ENCODE peak calls at places on chromosomes 3 and 15, in four cellular contexts. One of them, this sample, is unnamed.

GRCh38 chr3:94226058-94226457 is 163.2 kb downstream of the NSUN3 start:
- DNase-seq in HepG2: no peak
- DNase-seq in endothelial cell of umbilical vein: no peak
- DNase-seq in A549: no peak
- DNase-seq in this sample: no peak

GRCh38 chr3:10574101-10574615 is 68.8 kb upstream of the ATP2B2 start:
- DNase-seq in A549: no peak
- DNase-seq in HepG2: no peak
- DNase-seq in endothelial cell of umbilical vein: no peak
- DNase-seq in this sample: no peak

GRCh38 chr3:103906304-103906703 is 1460.4 kb upstream of the ALCAM start:
- DNase-seq in A549: no peak
- DNase-seq in endothelial cell of umbilical vein: no peak
- DNase-seq in HepG2: no peak
- DNase-seq in this sample: no peak

GRCh38 chr3:56323986-56324420 is 144.3 kb downstream of the ERC2 start:
- DNase-seq in HepG2: no peak
- DNase-seq in A549: no peak
- DNase-seq in endothelial cell of umbilical vein: peak
- DNase-seq in this sample: no peak

GRCh38 chr15:27955087-27955486 is 144.0 kb downstream of the OCA2 start:
- DNase-seq in HepG2: no peak
- DNase-seq in A549: no peak
- DNase-seq in endothelial cell of umbilical vein: no peak
- DNase-seq in this sample: no peak

GRCh38 chr3:191492601-191493000 is 31.6 kb downstream of the PYDC2 start:
- DNase-seq in HepG2: no peak
- DNase-seq in A549: no peak
- DNase-seq in endothelial cell of umbilical vein: peak
- DNase-seq in this sample: no peak

GRCh38 chr3:14126017-14126902 is 1.4 kb downstream of the TMEM43 start:
- DNase-seq in HepG2: no peak
- DNase-seq in A549: no peak
- DNase-seq in endothelial cell of umbilical vein: no peak
- DNase-seq in this sample: no peak

GRCh38 chr15:93929375-93930094 is 301.8 kb upstream of the MCTP2 start:
- DNase-seq in A549: no peak
- DNase-seq in endothelial cell of umbilical vein: no peak
- DNase-seq in HepG2: no peak
- DNase-seq in this sample: no peak

GRCh38 chr15:50744601-50745000 is 20.9 kb downstream of the SPPL2A start:
- DNase-seq in endothelial cell of umbilical vein: peak
- DNase-seq in HepG2: no peak
- DNase-seq in A549: no peak
- DNase-seq in this sample: peak

GRCh38 chr15:52368402-52368801 is 72.8 kb upstream of the MYO5C start:
- DNase-seq in A549: no peak
- DNase-seq in HepG2: no peak
- DNase-seq in endothelial cell of umbilical vein: no peak
- DNase-seq in this sample: no peak

GRCh38 chr3:76570436-76571057 is 469.4 kb upstream of the ROBO2 start:
- DNase-seq in HepG2: no peak
- DNase-seq in endothelial cell of umbilical vein: no peak
- DNase-seq in A549: peak
- DNase-seq in this sample: peak

GRCh38 chr3:8712045-8712870 is 21.3 kb upstream of the CAV3 start:
- DNase-seq in A549: no peak
- DNase-seq in HepG2: no peak
- DNase-seq in endothelial cell of umbilical vein: no peak
- DNase-seq in this sample: peak

GRCh38 chr15:89361451-89362202 is 27.0 kb upstream of the POLG start:
- DNase-seq in endothelial cell of umbilical vein: peak
- DNase-seq in HepG2: peak
- DNase-seq in A549: peak
- DNase-seq in this sample: peak

GRCh38 chr3:113751145-113751544 is 4.3 kb downstream of the ATP6V1A start:
- DNase-seq in HepG2: no peak
- DNase-seq in endothelial cell of umbilical vein: no peak
- DNase-seq in A549: no peak
- DNase-seq in this sample: no peak

GRCh38 chr3:53478166-53478830 is 16.1 kb upstream of the CACNA1D start:
- DNase-seq in endothelial cell of umbilical vein: no peak
- DNase-seq in A549: peak
- DNase-seq in HepG2: peak
- DNase-seq in this sample: no peak

GRCh38 chr3:11272913-11273574 is 847 bp downstream of the ATG7 start:
- DNase-seq in A549: no peak
- DNase-seq in HepG2: no peak
- DNase-seq in endothelial cell of umbilical vein: no peak
- DNase-seq in this sample: peak

GRCh38 chr3:86388848-86389247 is 602.1 kb downstream of the VGLL3 start:
- DNase-seq in HepG2: peak
- DNase-seq in endothelial cell of umbilical vein: no peak
- DNase-seq in A549: peak
- DNase-seq in this sample: peak
- TF ChIP-seq MYC in HepG2: no peak
- TF ChIP-seq MYC in endothelial cell of umbilical vein: no peak
- TF ChIP-seq MYC in A549: no peak
- TF ChIP-seq MYC in this sample: no peak

GRCh38 chr3:50275160-50275995 is 3.5 kb upstream of the LSMEM2 start:
- DNase-seq in HepG2: no peak
- DNase-seq in endothelial cell of umbilical vein: no peak
- DNase-seq in A549: no peak
- DNase-seq in this sample: no peak
- H3K4me3 ChIP-seq in HepG2: no peak
- H3K4me3 ChIP-seq in endothelial cell of umbilical vein: no peak
- H3K4me3 ChIP-seq in A549: no peak
- H3K4me3 ChIP-seq in this sample: no peak

GRCh38 chr3:152641198-152641597 is 193.7 kb upstream of the P2RY1 start:
- DNase-seq in endothelial cell of umbilical vein: no peak
- DNase-seq in HepG2: no peak
- DNase-seq in A549: no peak
- DNase-seq in this sample: no peak

GRCh38 chr3:152644478-152644877 is 190.5 kb upstream of the P2RY1 start:
- DNase-seq in HepG2: no peak
- DNase-seq in endothelial cell of umbilical vein: no peak
- DNase-seq in A549: no peak
- DNase-seq in this sample: no peak

GRCh38 chr3:152650177-152650576 is 184.8 kb upstream of the P2RY1 start:
- DNase-seq in endothelial cell of umbilical vein: no peak
- DNase-seq in HepG2: peak
- DNase-seq in A549: no peak
- DNase-seq in this sample: no peak

DNA sequence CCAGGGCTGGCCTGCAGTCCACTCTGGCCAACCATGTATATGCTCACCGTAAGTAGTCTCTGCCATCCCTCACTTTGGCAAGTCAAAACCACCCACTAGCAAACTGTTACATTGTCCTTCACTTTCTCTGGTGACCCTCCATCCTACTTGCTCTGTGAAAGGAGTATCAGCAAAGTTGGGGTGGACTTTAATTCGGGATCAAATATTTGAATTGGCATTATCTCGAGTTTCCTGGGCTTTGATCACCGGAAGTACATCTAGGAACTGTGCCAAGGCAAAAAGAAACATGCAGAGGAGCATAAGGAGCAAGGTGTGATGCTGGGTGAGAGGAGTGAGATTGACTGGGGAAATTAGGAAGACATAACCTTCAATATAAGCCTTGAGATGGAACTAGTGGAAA is 188.9 kb upstream of the P2RY1 start:
- DNase-seq in A549: no peak
- DNase-seq in HepG2: no peak
- DNase-seq in endothelial cell of umbilical vein: no peak
- DNase-seq in this sample: no peak
- TF ChIP-seq CTCF in A549: no peak
- TF ChIP-seq CTCF in HepG2: no peak
- TF ChIP-seq CTCF in endothelial cell of umbilical vein: no peak
- TF ChIP-seq CTCF in this sample: no peak

GRCh38 chr3:45923755-45924154 is 19.5 kb upstream of the CXCR6 start:
- DNase-seq in endothelial cell of umbilical vein: no peak
- DNase-seq in A549: no peak
- DNase-seq in HepG2: no peak
- DNase-seq in this sample: no peak
- TF ChIP-seq MYC in endothelial cell of umbilical vein: no peak
- TF ChIP-seq MYC in A549: no peak
- TF ChIP-seq MYC in HepG2: no peak
- TF ChIP-seq MYC in this sample: no peak

GRCh38 chr3:19945405-19946290 is 1.2 kb upstream of the RAB5A start:
- DNase-seq in HepG2: no peak
- DNase-seq in endothelial cell of umbilical vein: no peak
- DNase-seq in A549: peak
- DNase-seq in this sample: peak
- H3K4me3 ChIP-seq in HepG2: peak
- H3K4me3 ChIP-seq in endothelial cell of umbilical vein: peak
- H3K4me3 ChIP-seq in A549: peak
- H3K4me3 ChIP-seq in this sample: peak

DNA sequence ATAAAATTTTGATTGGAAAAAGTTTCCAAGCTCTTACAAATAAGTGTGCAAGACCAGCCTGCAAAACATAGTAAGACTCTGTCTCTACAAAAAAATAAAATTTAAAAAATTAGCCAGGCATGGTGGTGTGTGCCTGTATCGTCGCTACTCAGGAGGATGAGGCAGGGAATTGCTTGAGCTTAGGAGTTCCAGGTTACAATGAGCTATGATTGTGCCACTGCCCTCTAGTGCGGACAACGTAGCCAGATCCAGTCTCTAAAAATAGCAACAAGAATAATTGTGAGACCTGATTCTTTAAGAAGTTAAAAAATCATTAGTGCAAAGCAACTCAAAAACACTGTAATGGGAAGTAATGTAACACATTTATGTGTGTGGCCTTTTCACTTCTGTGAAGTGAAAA is 251.6 kb downstream of the RBMS3 start:
- DNase-seq in HepG2: no peak
- DNase-seq in A549: no peak
- DNase-seq in endothelial cell of umbilical vein: no peak
- DNase-seq in this sample: no peak
- TF ChIP-seq CTCF in HepG2: no peak
- TF ChIP-seq CTCF in A549: no peak
- TF ChIP-seq CTCF in endothelial cell of umbilical vein: no peak
- TF ChIP-seq CTCF in this sample: no peak

DNA sequence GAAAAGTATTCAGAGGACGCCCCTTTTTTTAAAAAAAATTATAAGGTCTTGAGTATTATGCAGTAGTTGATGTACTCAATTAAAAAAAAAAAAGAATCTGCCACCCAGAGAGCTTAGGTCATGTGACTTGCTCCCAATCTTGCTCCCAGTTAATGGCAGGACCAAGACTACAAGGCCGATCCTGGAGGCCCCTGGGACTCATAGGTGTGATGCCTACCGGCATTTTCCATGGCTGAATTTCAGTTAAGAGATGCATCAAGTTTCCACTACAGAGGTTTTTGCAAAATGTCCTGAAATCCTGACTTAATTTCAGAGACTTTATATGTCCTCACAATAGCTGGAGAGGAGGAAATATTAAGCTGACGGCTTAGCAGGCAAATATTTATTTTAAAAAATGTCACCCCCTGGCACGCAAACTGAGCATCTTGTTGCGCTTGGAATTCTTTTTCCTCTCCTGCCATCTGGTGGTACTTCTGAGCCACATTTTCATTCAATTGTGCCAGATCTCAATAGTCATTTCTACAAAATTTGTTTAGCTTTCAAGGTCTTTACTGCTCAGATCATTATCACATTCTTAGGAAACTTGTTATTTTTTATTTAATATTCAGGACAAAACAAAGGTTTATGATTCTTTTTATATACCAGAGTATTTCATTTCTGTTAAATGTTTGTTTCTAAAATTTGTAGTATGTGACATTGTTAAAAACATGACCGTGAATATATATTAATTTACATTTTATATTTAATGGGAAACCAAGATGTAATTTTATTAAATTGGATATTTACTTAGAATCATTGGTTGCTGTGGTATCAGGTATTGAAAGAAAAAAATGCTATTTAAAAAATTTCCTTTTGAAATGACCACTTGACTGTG is 189.1 kb upstream of the THRB start:
- DNase-seq in HepG2: peak
- DNase-seq in A549: peak
- DNase-seq in endothelial cell of umbilical vein: peak
- DNase-seq in this sample: peak
- TF ChIP-seq MYC in HepG2: no peak
- TF ChIP-seq MYC in A549: no peak
- TF ChIP-seq MYC in endothelial cell of umbilical vein: no peak
- TF ChIP-seq MYC in this sample: no peak

This sample was measured in NB4.